ENCODE peak calls at places on chromosomes 3 and 15, in nine cellular contexts. B is DMS153; Q is AG09309; P is cardiac fibroblast; K is body of pancreas; C is M059J; R is stimulated activated effector memory CD8-positive, alpha-beta T cell treated with anti-CD3 and anti-CD28 coated beads, Interleukin-12 subunit alpha, Interleukin-12 subunit beta, amount 100 ng/mL, for 72 hours; U is HEK293T; D is kidney epithelial cell. O is an unnamed sample.

GRCh38 chr3:177483182-177483967 is 286.1 kb upstream of the TBL1XR1 start:
- DNase-seq in K (peak), U (peak), C (peak), P (no peak), B (peak), R (no peak), Q (no peak), D (no peak), O (no peak)

GRCh38 chr3:196996454-196997265 is 28.0 kb upstream of the PIGZ start:
- DNase-seq in R (no peak), Q (no peak), D (no peak), P (no peak), C (no peak), K (no peak), U (no peak), B (no peak), O (no peak)

GRCh38 chr3:17972030-17972429 is 229.6 kb upstream of the TBC1D5 start:
- DNase-seq in Q (no peak), U (no peak), R (no peak), P (no peak), C (no peak), D (no peak), B (no peak), K (no peak), O (no peak)

GRCh38 chr3:156187146-156187769 is 66.9 kb downstream of the KCNAB1 start:
- DNase-seq in Q (no peak), U (no peak), D (peak), R (no peak), K (no peak), B (no peak), P (peak), C (peak), O (no peak)

GRCh38 chr3:187212705-187213104 is 15.4 kb downstream of the RTP1 start:
- DNase-seq in P (no peak), Q (no peak), D (no peak), K (no peak), R (no peak), U (no peak), C (no peak), B (no peak), O (no peak)

GRCh38 chr15:25810631-25811077 is 52.5 kb downstream of the ATP10A start:
- DNase-seq in R (no peak), B (no peak), U (no peak), P (no peak), C (no peak), Q (no peak), K (no peak), D (peak), O (peak)

GRCh38 chr3:182636646-182637045 is 156.7 kb upstream of the ATP11B start:
- DNase-seq in P (peak), U (no peak), D (no peak), R (no peak), K (no peak), B (no peak), Q (no peak), C (peak), O (no peak)

GRCh38 chr15:73387507-73388255 is 18.9 kb upstream of the HCN4 start:
- DNase-seq in Q (peak), B (no peak), C (peak), K (no peak), P (peak), U (no peak), R (no peak), D (no peak), O (no peak)

GRCh38 chr3:52533623-52534280 is at the start of gene NT5DC2:
- DNase-seq in P (peak), Q (no peak), D (no peak), B (peak), U (peak), C (peak), K (peak), R (peak), O (peak)